ENCODE peak calls at places on chromosomes 1 and 21, in six cellular contexts. One of them, this sample, is unnamed.

GRCh38 chr1:21562896-21563295 is 53.7 kb downstream of the ALPL start:
- DNase-seq in SK-N-SH: no peak
- DNase-seq in HL-60: no peak
- DNase-seq in K562: no peak
- DNase-seq in H1: no peak
- DNase-seq in HepG2: no peak
- DNase-seq in this sample: no peak

GRCh38 chr21:42518216-42518615 is 4.6 kb downstream of the SLC37A1 start:
- DNase-seq in HL-60: no peak
- DNase-seq in H1: no peak
- DNase-seq in SK-N-SH: no peak
- DNase-seq in K562: no peak
- DNase-seq in HepG2: no peak
- DNase-seq in this sample: no peak

GRCh38 chr1:224377676-224378006 is 21.0 kb downstream of the CNIH4 start:
- DNase-seq in SK-N-SH: no peak
- DNase-seq in HL-60: peak; percentile 9
- DNase-seq in H1: no peak
- DNase-seq in K562: peak; percentile 28
- DNase-seq in HepG2: peak; percentile 3
- DNase-seq in this sample: peak; percentile 62

GRCh38 chr1:3707298-3707938 is 44.8 kb upstream of the CCDC27 start:
- DNase-seq in K562: no peak
- DNase-seq in HepG2: no peak
- DNase-seq in H1: peak; percentile 27
- DNase-seq in SK-N-SH: no peak
- DNase-seq in HL-60: no peak
- DNase-seq in this sample: no peak

GRCh38 chr21:26148834-26149354 is 21.7 kb downstream of the APP start:
- DNase-seq in SK-N-SH: no peak
- DNase-seq in H1: no peak
- DNase-seq in HL-60: no peak
- DNase-seq in HepG2: no peak
- DNase-seq in K562: no peak
- DNase-seq in this sample: no peak

GRCh38 chr1:155069551-155070391 is 6.2 kb downstream of the EFNA4 start:
- DNase-seq in HepG2: no peak
- DNase-seq in SK-N-SH: peak; percentile 38
- DNase-seq in K562: peak; percentile 47
- DNase-seq in HL-60: no peak
- DNase-seq in H1: no peak
- DNase-seq in this sample: no peak

GRCh38 chr1:21175670-21176581 is 771 bp downstream of the EIF4G3 start:
- DNase-seq in H1: no peak
- DNase-seq in HepG2: no peak
- DNase-seq in HL-60: peak; percentile 5
- DNase-seq in SK-N-SH: peak; percentile 72
- DNase-seq in K562: peak; percentile 47
- DNase-seq in this sample: no peak

GRCh38 chr1:35808376-35809155 is 750 bp downstream of the AGO4 start:
- DNase-seq in H1: no peak
- DNase-seq in HepG2: peak; percentile 17
- DNase-seq in HL-60: peak; percentile 45
- DNase-seq in K562: peak; percentile 50
- DNase-seq in SK-N-SH: peak; percentile 80
- DNase-seq in this sample: no peak

GRCh38 chr1:178986204-178986603 is 39.5 kb upstream of the FAM20B start:
- DNase-seq in K562: no peak
- DNase-seq in SK-N-SH: no peak
- DNase-seq in H1: no peak
- DNase-seq in HepG2: no peak
- DNase-seq in HL-60: no peak
- DNase-seq in this sample: no peak

GRCh38 chr1:54121482-54122130 is 31.2 kb downstream of the CDCP2 start:
- DNase-seq in SK-N-SH: peak; percentile 96
- DNase-seq in HL-60: peak; percentile 72
- DNase-seq in H1: peak; percentile 56
- DNase-seq in HepG2: peak; percentile 64
- DNase-seq in K562: peak; percentile 90
- DNase-seq in this sample: no peak

GRCh38 chr1:87644500-87645245 is 316.0 kb downstream of the LMO4 start:
- DNase-seq in SK-N-SH: no peak
- DNase-seq in K562: no peak
- DNase-seq in HL-60: no peak
- DNase-seq in H1: no peak
- DNase-seq in HepG2: no peak
- DNase-seq in this sample: no peak

GRCh38 chr1:162906485-162906884 is 45.5 kb upstream of the CCDC190 start:
- DNase-seq in SK-N-SH: no peak
- DNase-seq in H1: no peak
- DNase-seq in HL-60: no peak
- DNase-seq in HepG2: no peak
- DNase-seq in K562: no peak
- DNase-seq in this sample: no peak

GRCh38 chr1:222787746-222788145 is 27.1 kb upstream of the DISP1 start:
- DNase-seq in H1: no peak
- DNase-seq in K562: no peak
- DNase-seq in HepG2: no peak
- DNase-seq in HL-60: no peak
- DNase-seq in SK-N-SH: no peak
- DNase-seq in this sample: no peak

GRCh38 chr1:16204634-16205332 is 7.7 kb downstream of the ARHGEF19 start:
- DNase-seq in H1: no peak
- DNase-seq in K562: peak; percentile 76
- DNase-seq in HL-60: peak; percentile 36
- DNase-seq in HepG2: peak; percentile 54
- DNase-seq in SK-N-SH: peak; percentile 62
- DNase-seq in this sample: no peak

GRCh38 chr1:20371411-20371810 is 80.7 kb downstream of the VWA5B1 start:
- DNase-seq in K562: peak; percentile 14
- DNase-seq in HL-60: no peak
- DNase-seq in H1: no peak
- DNase-seq in HepG2: no peak
- DNase-seq in SK-N-SH: no peak
- DNase-seq in this sample: no peak

GRCh38 chr1:93604411-93604810 is 77.2 kb downstream of the BCAR3 start:
- DNase-seq in SK-N-SH: no peak
- DNase-seq in HL-60: no peak
- DNase-seq in K562: no peak
- DNase-seq in H1: no peak
- DNase-seq in HepG2: peak; percentile 35
- DNase-seq in this sample: no peak

GRCh38 chr1:177585492-177586220 is 384.2 kb downstream of the SEC16B start:
- DNase-seq in HL-60: no peak
- DNase-seq in SK-N-SH: no peak
- DNase-seq in K562: no peak
- DNase-seq in H1: no peak
- DNase-seq in HepG2: no peak
- DNase-seq in this sample: peak; percentile 25

GRCh38 chr21:43345746-43346409 is 81.1 kb downstream of the SIK1 start:
- DNase-seq in H1: no peak
- DNase-seq in K562: peak; percentile 53
- DNase-seq in SK-N-SH: no peak
- DNase-seq in HL-60: peak; percentile 59
- DNase-seq in HepG2: peak; percentile 66
- DNase-seq in this sample: no peak

GRCh38 chr1:67479146-67479891 is 49.1 kb upstream of the SERBP1 start:
- DNase-seq in HepG2: no peak
- DNase-seq in HL-60: no peak
- DNase-seq in H1: no peak
- DNase-seq in K562: peak; percentile 95
- DNase-seq in SK-N-SH: no peak
- DNase-seq in this sample: no peak

GRCh38 chr1:21749859-21750468 is 33.0 kb downstream of the USP48 start:
- DNase-seq in HL-60: no peak
- DNase-seq in H1: no peak
- DNase-seq in HepG2: no peak
- DNase-seq in SK-N-SH: no peak
- DNase-seq in K562: peak; percentile 93
- DNase-seq in this sample: no peak

GRCh38 chr1:26733982-26734381 is 38.2 kb downstream of the ARID1A start:
- DNase-seq in K562: no peak
- DNase-seq in HepG2: no peak
- DNase-seq in HL-60: no peak
- DNase-seq in H1: no peak
- DNase-seq in SK-N-SH: no peak
- DNase-seq in this sample: no peak
- TF ChIP-seq GABPA in K562: no peak
- TF ChIP-seq GABPA in HepG2: no peak
- TF ChIP-seq GABPA in HL-60: no peak
- TF ChIP-seq GABPA in H1: no peak
- TF ChIP-seq GABPA in SK-N-SH: no peak
- TF ChIP-seq GABPA in this sample: no peak

GRCh38 chr1:8388732-8389562 is 71.0 kb downstream of the SLC45A1 start:
- DNase-seq in HepG2: no peak
- DNase-seq in SK-N-SH: no peak
- DNase-seq in H1: no peak
- DNase-seq in K562: peak; percentile 78
- DNase-seq in HL-60: no peak
- DNase-seq in this sample: no peak
- TF ChIP-seq GABPA in HepG2: no peak
- TF ChIP-seq GABPA in SK-N-SH: no peak
- TF ChIP-seq GABPA in H1: no peak
- TF ChIP-seq GABPA in K562: no peak
- TF ChIP-seq GABPA in HL-60: no peak
- TF ChIP-seq GABPA in this sample: no peak

GRCh38 chr1:236627717-236628116 is 23.4 kb upstream of the HEATR1 start:
- DNase-seq in HepG2: no peak
- DNase-seq in K562: no peak
- DNase-seq in SK-N-SH: no peak
- DNase-seq in H1: no peak
- DNase-seq in HL-60: no peak
- DNase-seq in this sample: no peak

GRCh38 chr1:236618507-236618906 is 14.2 kb upstream of the HEATR1 start:
- DNase-seq in SK-N-SH: no peak
- DNase-seq in HL-60: no peak
- DNase-seq in K562: no peak
- DNase-seq in HepG2: no peak
- DNase-seq in H1: no peak
- DNase-seq in this sample: no peak

GRCh38 chr1:236619398-236619797 is 15.1 kb upstream of the HEATR1 start:
- DNase-seq in K562: no peak
- DNase-seq in HepG2: no peak
- DNase-seq in H1: no peak
- DNase-seq in HL-60: no peak
- DNase-seq in SK-N-SH: no peak
- DNase-seq in this sample: no peak

GRCh38 chr1:236622407-236622806 is 18.1 kb upstream of the HEATR1 start:
- DNase-seq in K562: no peak
- DNase-seq in H1: no peak
- DNase-seq in SK-N-SH: no peak
- DNase-seq in HepG2: no peak
- DNase-seq in HL-60: no peak
- DNase-seq in this sample: no peak

GRCh38 chr1:236623371-236624166 is 19.3 kb upstream of the HEATR1 start:
- DNase-seq in HL-60: no peak
- DNase-seq in H1: no peak
- DNase-seq in HepG2: no peak
- DNase-seq in K562: no peak
- DNase-seq in SK-N-SH: no peak
- DNase-seq in this sample: no peak
- TF ChIP-seq GABPA in HL-60: no peak
- TF ChIP-seq GABPA in H1: no peak
- TF ChIP-seq GABPA in HepG2: no peak
- TF ChIP-seq GABPA in K562: no peak
- TF ChIP-seq GABPA in SK-N-SH: no peak
- TF ChIP-seq GABPA in this sample: no peak

GRCh38 chr21:32087452-32087851 is 191.4 kb downstream of the MIS18A start:
- DNase-seq in H1: no peak
- DNase-seq in HepG2: no peak
- DNase-seq in K562: no peak
- DNase-seq in SK-N-SH: no peak
- DNase-seq in HL-60: no peak
- DNase-seq in this sample: no peak

GRCh38 chr21:32090961-32091360 is 187.9 kb downstream of the MIS18A start:
- DNase-seq in K562: no peak
- DNase-seq in HepG2: no peak
- DNase-seq in H1: no peak
- DNase-seq in HL-60: no peak
- DNase-seq in SK-N-SH: no peak
- DNase-seq in this sample: no peak

GRCh38 chr21:32083175-32083574 is 195.7 kb downstream of the MIS18A start:
- DNase-seq in SK-N-SH: peak; percentile 67
- DNase-seq in HL-60: no peak
- DNase-seq in HepG2: no peak
- DNase-seq in K562: no peak
- DNase-seq in H1: no peak
- DNase-seq in this sample: no peak

GRCh38 chr21:32089771-32090170 is 189.1 kb downstream of the MIS18A start:
- DNase-seq in K562: no peak
- DNase-seq in H1: no peak
- DNase-seq in SK-N-SH: no peak
- DNase-seq in HL-60: no peak
- DNase-seq in HepG2: no peak
- DNase-seq in this sample: no peak

DNA sequence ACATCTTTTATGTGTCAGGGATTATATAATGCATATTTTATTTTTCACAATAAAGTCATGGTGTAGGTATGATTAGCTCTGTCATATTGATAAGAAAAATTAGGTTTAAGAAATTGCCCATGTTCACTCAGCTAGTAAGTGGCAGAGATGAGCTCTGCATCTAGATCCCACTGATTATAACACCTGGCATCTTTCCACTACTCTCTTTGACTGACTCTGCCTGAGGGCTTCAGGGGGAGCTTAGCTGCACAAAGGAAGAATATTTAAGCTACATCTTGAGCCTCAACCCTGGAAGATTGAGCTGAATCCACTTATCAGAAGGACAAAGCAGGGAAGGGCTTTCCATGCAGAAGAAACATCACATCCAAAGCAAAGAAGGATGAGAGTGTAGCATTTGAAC is 190.4 kb downstream of the MIS18A start:
- DNase-seq in H1: no peak
- DNase-seq in K562: no peak
- DNase-seq in HepG2: no peak
- DNase-seq in SK-N-SH: no peak
- DNase-seq in HL-60: no peak
- DNase-seq in this sample: no peak
- TF ChIP-seq GABPA in H1: no peak
- TF ChIP-seq GABPA in K562: no peak
- TF ChIP-seq GABPA in HepG2: no peak
- TF ChIP-seq GABPA in SK-N-SH: no peak
- TF ChIP-seq GABPA in HL-60: no peak
- TF ChIP-seq GABPA in this sample: no peak

This sample was measured in GM12878.